ENCODE peak calls at places on chromosome 5, in nine cellular contexts. One of them, this sample, is unnamed.

GRCh38 chr5:158875272-158875679 is 224.4 kb downstream of the EBF1 start:
- DNase-seq in heart right ventricle: no peak
- DNase-seq in CD8-positive, alpha-beta T cell: no peak
- DNase-seq in spleen: no peak
- DNase-seq in RWPE2: no peak
- DNase-seq in aorta: no peak
- DNase-seq in GM23248: peak; percentile 72
- DNase-seq in neural progenitor cell: no peak
- DNase-seq in right cardiac atrium: no peak
- DNase-seq in this sample: peak; percentile 45

GRCh38 chr5:35821513-35821912 is 35.2 kb upstream of the IL7R start:
- DNase-seq in heart right ventricle: no peak
- DNase-seq in CD8-positive, alpha-beta T cell: no peak
- DNase-seq in spleen: no peak
- DNase-seq in RWPE2: no peak
- DNase-seq in aorta: no peak
- DNase-seq in GM23248: no peak
- DNase-seq in neural progenitor cell: no peak
- DNase-seq in right cardiac atrium: no peak
- DNase-seq in this sample: no peak

GRCh38 chr5:36215910-36216309 is 25.8 kb downstream of the NADK2 start:
- DNase-seq in heart right ventricle: no peak
- DNase-seq in CD8-positive, alpha-beta T cell: no peak
- DNase-seq in spleen: no peak
- DNase-seq in RWPE2: no peak
- DNase-seq in aorta: no peak
- DNase-seq in GM23248: no peak
- DNase-seq in neural progenitor cell: no peak
- DNase-seq in right cardiac atrium: no peak
- DNase-seq in this sample: no peak

GRCh38 chr5:65062684-65063083 is 294.0 kb downstream of the CWC27 start:
- DNase-seq in heart right ventricle: no peak
- DNase-seq in CD8-positive, alpha-beta T cell: no peak
- DNase-seq in spleen: no peak
- DNase-seq in RWPE2: no peak
- DNase-seq in aorta: no peak
- DNase-seq in GM23248: peak; percentile 99
- DNase-seq in neural progenitor cell: no peak
- DNase-seq in right cardiac atrium: peak; percentile 63
- DNase-seq in this sample: no peak

GRCh38 chr5:107867266-107867665 is 196.5 kb upstream of the EFNA5 start:
- DNase-seq in heart right ventricle: no peak
- DNase-seq in CD8-positive, alpha-beta T cell: no peak
- DNase-seq in spleen: no peak
- DNase-seq in RWPE2: no peak
- DNase-seq in aorta: no peak
- DNase-seq in GM23248: peak; percentile 32
- DNase-seq in neural progenitor cell: no peak
- DNase-seq in right cardiac atrium: no peak
- DNase-seq in this sample: no peak

GRCh38 chr5:133610489-133611356 is 1.6 kb downstream of the FSTL4 start:
- DNase-seq in heart right ventricle: peak; percentile 64
- DNase-seq in CD8-positive, alpha-beta T cell: peak; percentile 32
- DNase-seq in spleen: peak; percentile 84
- DNase-seq in RWPE2: no peak
- DNase-seq in aorta: peak; percentile 85
- DNase-seq in GM23248: peak; percentile 65
- DNase-seq in neural progenitor cell: peak; percentile 96
- DNase-seq in right cardiac atrium: peak; percentile 62
- DNase-seq in this sample: peak; percentile 73

GRCh38 chr5:31537856-31538255 is 5.8 kb downstream of the C5orf22 start:
- DNase-seq in heart right ventricle: no peak
- DNase-seq in CD8-positive, alpha-beta T cell: no peak
- DNase-seq in spleen: no peak
- DNase-seq in RWPE2: no peak
- DNase-seq in aorta: no peak
- DNase-seq in GM23248: no peak
- DNase-seq in neural progenitor cell: no peak
- DNase-seq in right cardiac atrium: no peak
- DNase-seq in this sample: no peak

GRCh38 chr5:174323878-174324281 is 278.4 kb downstream of the NSG2 start:
- DNase-seq in heart right ventricle: no peak
- DNase-seq in CD8-positive, alpha-beta T cell: no peak
- DNase-seq in spleen: peak; percentile 61
- DNase-seq in RWPE2: no peak
- DNase-seq in aorta: no peak
- DNase-seq in GM23248: peak; percentile 60
- DNase-seq in neural progenitor cell: peak; percentile 89
- DNase-seq in right cardiac atrium: no peak
- DNase-seq in this sample: peak; percentile 61

GRCh38 chr5:168694289-168694688 is 115.1 kb upstream of the PANK3 start:
- DNase-seq in heart right ventricle: no peak
- DNase-seq in CD8-positive, alpha-beta T cell: no peak
- DNase-seq in spleen: no peak
- DNase-seq in RWPE2: no peak
- DNase-seq in aorta: no peak
- DNase-seq in GM23248: no peak
- DNase-seq in neural progenitor cell: no peak
- DNase-seq in right cardiac atrium: no peak
- DNase-seq in this sample: no peak

GRCh38 chr5:191036-191948 is at the start of gene LRRC14B:
- DNase-seq in heart right ventricle: peak; percentile 79
- DNase-seq in CD8-positive, alpha-beta T cell: no peak
- DNase-seq in spleen: peak; percentile 84
- DNase-seq in RWPE2: peak; percentile 61
- DNase-seq in aorta: peak; percentile 73
- DNase-seq in GM23248: no peak
- DNase-seq in neural progenitor cell: no peak
- DNase-seq in right cardiac atrium: peak; percentile 66
- DNase-seq in this sample: peak; percentile 92

GRCh38 chr5:53749611-53750010 is 189.2 kb downstream of the NDUFS4 start:
- DNase-seq in heart right ventricle: no peak
- DNase-seq in CD8-positive, alpha-beta T cell: no peak
- DNase-seq in spleen: no peak
- DNase-seq in RWPE2: no peak
- DNase-seq in aorta: no peak
- DNase-seq in GM23248: peak; percentile 10
- DNase-seq in neural progenitor cell: no peak
- DNase-seq in right cardiac atrium: no peak
- DNase-seq in this sample: no peak

GRCh38 chr5:10987881-10988504 is 227.0 kb upstream of the DAP start:
- DNase-seq in heart right ventricle: peak; percentile 75
- DNase-seq in CD8-positive, alpha-beta T cell: peak; percentile 52
- DNase-seq in spleen: peak; percentile 82
- DNase-seq in RWPE2: no peak
- DNase-seq in aorta: peak; percentile 77
- DNase-seq in GM23248: peak; percentile 22
- DNase-seq in neural progenitor cell: peak; percentile 84
- DNase-seq in right cardiac atrium: peak; percentile 63
- DNase-seq in this sample: peak; percentile 66

GRCh38 chr5:43560128-43560527 is 3.3 kb upstream of the PAIP1 start:
- DNase-seq in heart right ventricle: no peak
- DNase-seq in CD8-positive, alpha-beta T cell: no peak
- DNase-seq in spleen: no peak
- DNase-seq in RWPE2: no peak
- DNase-seq in aorta: no peak
- DNase-seq in GM23248: no peak
- DNase-seq in neural progenitor cell: no peak
- DNase-seq in right cardiac atrium: no peak
- DNase-seq in this sample: no peak

GRCh38 chr5:106174903-106175302 is 1495.8 kb downstream of the EFNA5 start:
- DNase-seq in heart right ventricle: no peak
- DNase-seq in CD8-positive, alpha-beta T cell: no peak
- DNase-seq in spleen: no peak
- DNase-seq in RWPE2: no peak
- DNase-seq in aorta: no peak
- DNase-seq in GM23248: no peak
- DNase-seq in neural progenitor cell: no peak
- DNase-seq in right cardiac atrium: no peak
- DNase-seq in this sample: no peak

GRCh38 chr5:149271195-149271716 is 403 bp upstream of the AFAP1L1 start:
- DNase-seq in heart right ventricle: no peak
- DNase-seq in CD8-positive, alpha-beta T cell: no peak
- DNase-seq in spleen: no peak
- DNase-seq in RWPE2: no peak
- DNase-seq in aorta: peak; percentile 77
- DNase-seq in GM23248: peak; percentile 35
- DNase-seq in neural progenitor cell: no peak
- DNase-seq in right cardiac atrium: no peak
- DNase-seq in this sample: no peak

GRCh38 chr5:1293997-1294838 is 650 bp downstream of the TERT start:
- DNase-seq in heart right ventricle: no peak
- DNase-seq in CD8-positive, alpha-beta T cell: no peak
- DNase-seq in spleen: peak; percentile 74
- DNase-seq in RWPE2: peak; percentile 68
- DNase-seq in aorta: peak; percentile 69
- DNase-seq in GM23248: no peak
- DNase-seq in neural progenitor cell: peak; percentile 64
- DNase-seq in right cardiac atrium: no peak
- DNase-seq in this sample: no peak
- H3K4me3 ChIP-seq in heart right ventricle: no peak overlapping the region
- H3K4me3 ChIP-seq in CD8-positive, alpha-beta T cell: peak overlapping the region; percentile 23
- H3K4me3 ChIP-seq in spleen: peak overlapping the region; percentile 14
- H3K4me3 ChIP-seq in RWPE2: peak overlapping the region; percentile 35
- H3K4me3 ChIP-seq in aorta: no peak overlapping the region
- H3K4me3 ChIP-seq in GM23248: no peak overlapping the region
- H3K4me3 ChIP-seq in neural progenitor cell: peak overlapping the region; percentile 66
- H3K4me3 ChIP-seq in right cardiac atrium: no peak overlapping the region
- H3K4me3 ChIP-seq in this sample: peak overlapping the region; percentile 25

DNA sequence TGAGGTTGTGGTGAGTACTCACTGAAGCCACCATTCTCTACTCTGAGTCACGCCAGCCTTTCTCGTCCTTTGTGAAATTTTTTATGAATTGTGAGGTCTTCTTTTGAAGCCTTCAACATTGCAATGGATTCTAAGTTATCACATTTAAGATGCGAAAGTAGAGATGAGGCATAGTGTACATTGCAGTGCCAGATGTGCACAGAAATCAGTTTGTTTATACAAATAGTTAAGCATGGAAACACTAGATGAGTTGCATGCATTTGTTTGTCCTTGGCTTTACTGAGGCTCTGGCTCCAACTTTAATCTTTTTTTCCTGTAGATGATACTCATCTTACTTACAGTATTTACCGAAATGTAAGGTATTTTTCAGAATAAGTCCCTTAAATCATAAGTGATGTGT is 453.7 kb upstream of the RIOK2 start:
- DNase-seq in heart right ventricle: no peak
- DNase-seq in CD8-positive, alpha-beta T cell: no peak
- DNase-seq in spleen: no peak
- DNase-seq in RWPE2: no peak
- DNase-seq in aorta: no peak
- DNase-seq in GM23248: no peak
- DNase-seq in neural progenitor cell: no peak
- DNase-seq in right cardiac atrium: no peak
- DNase-seq in this sample: no peak
- H3K4me3 ChIP-seq in heart right ventricle: no peak overlapping the region
- H3K4me3 ChIP-seq in CD8-positive, alpha-beta T cell: no peak overlapping the region
- H3K4me3 ChIP-seq in spleen: no peak overlapping the region
- H3K4me3 ChIP-seq in RWPE2: no peak overlapping the region
- H3K4me3 ChIP-seq in aorta: no peak overlapping the region
- H3K4me3 ChIP-seq in GM23248: no peak overlapping the region
- H3K4me3 ChIP-seq in neural progenitor cell: no peak overlapping the region
- H3K4me3 ChIP-seq in right cardiac atrium: no peak overlapping the region
- H3K4me3 ChIP-seq in this sample: no peak overlapping the region

GRCh38 chr5:172685036-172685435 is 44.0 kb downstream of the NEURL1B start:
- DNase-seq in heart right ventricle: no peak
- DNase-seq in CD8-positive, alpha-beta T cell: no peak
- DNase-seq in spleen: peak; percentile 4
- DNase-seq in RWPE2: no peak
- DNase-seq in aorta: peak; percentile 38
- DNase-seq in GM23248: no peak
- DNase-seq in neural progenitor cell: no peak
- DNase-seq in right cardiac atrium: no peak
- DNase-seq in this sample: no peak

GRCh38 chr5:172681421-172681820 is 40.4 kb downstream of the NEURL1B start:
- DNase-seq in heart right ventricle: no peak
- DNase-seq in CD8-positive, alpha-beta T cell: no peak
- DNase-seq in spleen: no peak
- DNase-seq in RWPE2: no peak
- DNase-seq in aorta: peak; percentile 9
- DNase-seq in GM23248: no peak
- DNase-seq in neural progenitor cell: no peak
- DNase-seq in right cardiac atrium: no peak
- DNase-seq in this sample: no peak

GRCh38 chr5:172686111-172686510 is 45.0 kb downstream of the NEURL1B start:
- DNase-seq in heart right ventricle: no peak
- DNase-seq in CD8-positive, alpha-beta T cell: no peak
- DNase-seq in spleen: peak; percentile 56
- DNase-seq in RWPE2: no peak
- DNase-seq in aorta: peak; percentile 88
- DNase-seq in GM23248: peak; percentile 8
- DNase-seq in neural progenitor cell: no peak
- DNase-seq in right cardiac atrium: no peak
- DNase-seq in this sample: no peak

GRCh38 chr5:172683264-172683663 is 42.2 kb downstream of the NEURL1B start:
- DNase-seq in heart right ventricle: no peak
- DNase-seq in CD8-positive, alpha-beta T cell: no peak
- DNase-seq in spleen: no peak
- DNase-seq in RWPE2: no peak
- DNase-seq in aorta: peak; percentile 69
- DNase-seq in GM23248: no peak
- DNase-seq in neural progenitor cell: peak; percentile 55
- DNase-seq in right cardiac atrium: no peak
- DNase-seq in this sample: no peak

DNA sequence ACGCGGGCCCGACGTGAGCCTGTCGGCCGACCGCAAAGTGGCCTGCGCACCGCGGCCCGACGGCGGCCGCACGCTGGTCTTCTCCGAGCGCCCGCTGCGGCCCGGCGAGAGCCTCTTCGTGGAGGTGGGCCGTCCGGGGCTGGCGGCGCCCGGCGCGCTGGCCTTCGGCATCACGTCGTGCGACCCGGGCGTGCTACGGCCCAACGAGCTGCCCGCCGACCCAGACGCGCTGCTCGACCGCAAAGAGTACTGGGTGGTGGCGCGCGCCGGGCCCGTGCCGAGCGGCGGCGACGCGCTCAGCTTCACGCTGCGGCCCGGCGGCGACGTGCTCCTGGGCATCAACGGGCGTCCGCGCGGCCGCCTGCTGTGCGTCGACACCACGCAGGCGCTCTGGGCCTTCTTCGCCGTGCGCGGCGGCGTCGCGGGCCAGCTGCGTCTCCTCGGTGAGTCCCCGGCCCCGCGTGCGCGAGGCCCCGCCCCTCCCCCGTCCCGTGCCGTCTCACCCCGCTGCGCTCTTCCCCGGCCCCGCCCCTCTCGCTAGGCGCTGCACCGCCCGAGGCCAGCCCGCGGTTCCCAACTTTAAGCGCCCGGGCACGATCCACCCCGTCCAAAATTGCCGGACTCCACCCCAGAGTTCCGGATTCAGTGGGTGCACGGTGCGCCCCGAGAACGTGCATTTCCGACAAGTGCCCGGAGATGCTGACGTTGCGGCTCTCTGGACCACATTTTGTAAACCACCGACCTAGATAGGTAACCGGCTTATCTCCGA is 42.8 kb downstream of the NEURL1B start:
- DNase-seq in heart right ventricle: no peak
- DNase-seq in CD8-positive, alpha-beta T cell: peak; percentile 74
- DNase-seq in spleen: peak; percentile 80
- DNase-seq in RWPE2: no peak
- DNase-seq in aorta: peak; percentile 73
- DNase-seq in GM23248: no peak
- DNase-seq in neural progenitor cell: peak; percentile 67
- DNase-seq in right cardiac atrium: no peak
- DNase-seq in this sample: no peak
- H3K4me3 ChIP-seq in heart right ventricle: no peak overlapping the region
- H3K4me3 ChIP-seq in CD8-positive, alpha-beta T cell: peak overlapping the region; percentile 30
- H3K4me3 ChIP-seq in spleen: peak overlapping the region; percentile 2
- H3K4me3 ChIP-seq in RWPE2: no peak overlapping the region
- H3K4me3 ChIP-seq in aorta: no peak overlapping the region
- H3K4me3 ChIP-seq in GM23248: no peak overlapping the region
- H3K4me3 ChIP-seq in neural progenitor cell: peak overlapping the region; percentile 28
- H3K4me3 ChIP-seq in right cardiac atrium: no peak overlapping the region
- H3K4me3 ChIP-seq in this sample: no peak overlapping the region

GRCh38 chr5:68368686-68369359 is 153.3 kb downstream of the PIK3R1 start:
- DNase-seq in heart right ventricle: no peak
- DNase-seq in CD8-positive, alpha-beta T cell: no peak
- DNase-seq in spleen: no peak
- DNase-seq in RWPE2: no peak
- DNase-seq in aorta: no peak
- DNase-seq in GM23248: peak; percentile 35
- DNase-seq in neural progenitor cell: no peak
- DNase-seq in right cardiac atrium: no peak
- DNase-seq in this sample: no peak
- H3K4me3 ChIP-seq in heart right ventricle: no peak overlapping the region
- H3K4me3 ChIP-seq in CD8-positive, alpha-beta T cell: no peak overlapping the region
- H3K4me3 ChIP-seq in spleen: no peak overlapping the region
- H3K4me3 ChIP-seq in RWPE2: no peak overlapping the region
- H3K4me3 ChIP-seq in aorta: no peak overlapping the region
- H3K4me3 ChIP-seq in GM23248: no peak overlapping the region
- H3K4me3 ChIP-seq in neural progenitor cell: no peak overlapping the region
- H3K4me3 ChIP-seq in right cardiac atrium: no peak overlapping the region
- H3K4me3 ChIP-seq in this sample: peak overlapping the region; percentile 43